ENCODE peak calls at places on chromosomes 3 and 15, in seven cellular contexts. One of them, this sample, is unnamed.

GRCh38 chr3:133927543-133928066 is 31.9 kb upstream of the RAB6B start:
- DNase-seq in SK-N-SH: peak
- DNase-seq in GM12878: no peak
- DNase-seq in H1: no peak
- DNase-seq in HCT116: no peak
- DNase-seq in K562: peak
- DNase-seq in HepG2: no peak
- DNase-seq in this sample: peak

GRCh38 chr15:72288291-72288690 is 15.9 kb upstream of the PARP6 start:
- DNase-seq in H1: no peak
- DNase-seq in SK-N-SH: no peak
- DNase-seq in GM12878: no peak
- DNase-seq in HepG2: no peak
- DNase-seq in HCT116: no peak
- DNase-seq in K562: no peak
- DNase-seq in this sample: no peak

GRCh38 chr3:174859756-174860155 is 622 bp downstream of the NAALADL2 start:
- DNase-seq in SK-N-SH: no peak
- DNase-seq in HCT116: no peak
- DNase-seq in HepG2: no peak
- DNase-seq in H1: no peak
- DNase-seq in K562: no peak
- DNase-seq in GM12878: no peak
- DNase-seq in this sample: peak

GRCh38 chr3:54003136-54003535 is 111.5 kb upstream of the SELENOK start:
- DNase-seq in GM12878: no peak
- DNase-seq in H1: no peak
- DNase-seq in K562: no peak
- DNase-seq in HepG2: no peak
- DNase-seq in HCT116: no peak
- DNase-seq in SK-N-SH: no peak
- DNase-seq in this sample: no peak

GRCh38 chr15:41782486-41783271 is 8.4 kb downstream of the MAPKBP1 start:
- DNase-seq in GM12878: no peak
- DNase-seq in SK-N-SH: no peak
- DNase-seq in HepG2: no peak
- DNase-seq in HCT116: no peak
- DNase-seq in K562: no peak
- DNase-seq in H1: no peak
- DNase-seq in this sample: no peak

GRCh38 chr3:185362850-185363661 is at the start of gene MAP3K13:
- DNase-seq in SK-N-SH: peak
- DNase-seq in HCT116: peak
- DNase-seq in H1: peak
- DNase-seq in GM12878: peak
- DNase-seq in HepG2: peak
- DNase-seq in K562: peak
- DNase-seq in this sample: peak

GRCh38 chr3:130514671-130515070 is 2.3 kb upstream of the COL6A6 start:
- DNase-seq in SK-N-SH: no peak
- DNase-seq in K562: no peak
- DNase-seq in H1: no peak
- DNase-seq in HepG2: no peak
- DNase-seq in HCT116: no peak
- DNase-seq in GM12878: no peak
- DNase-seq in this sample: no peak

GRCh38 chr15:100159436-100159835 is 182.3 kb downstream of the ADAMTS17 start:
- DNase-seq in HCT116: no peak
- DNase-seq in SK-N-SH: no peak
- DNase-seq in HepG2: no peak
- DNase-seq in GM12878: no peak
- DNase-seq in K562: no peak
- DNase-seq in H1: no peak
- DNase-seq in this sample: no peak

GRCh38 chr3:159488657-159489056 is 500.0 kb upstream of the IL12A start:
- DNase-seq in H1: no peak
- DNase-seq in SK-N-SH: peak
- DNase-seq in HCT116: no peak
- DNase-seq in GM12878: no peak
- DNase-seq in HepG2: no peak
- DNase-seq in K562: no peak
- DNase-seq in this sample: no peak

GRCh38 chr15:85932391-85932790 is 137.7 kb upstream of the KLHL25 start:
- DNase-seq in HCT116: no peak
- DNase-seq in HepG2: no peak
- DNase-seq in SK-N-SH: no peak
- DNase-seq in H1: no peak
- DNase-seq in K562: no peak
- DNase-seq in GM12878: no peak
- DNase-seq in this sample: no peak

GRCh38 chr3:135997554-135998320 is 32.2 kb downstream of the PPP2R3A start:
- DNase-seq in H1: no peak
- DNase-seq in HepG2: no peak
- DNase-seq in SK-N-SH: no peak
- DNase-seq in K562: no peak
- DNase-seq in HCT116: no peak
- DNase-seq in GM12878: no peak
- DNase-seq in this sample: no peak

GRCh38 chr15:47035756-47036155 is 681.5 kb upstream of the SEMA6D start:
- DNase-seq in GM12878: no peak
- DNase-seq in HepG2: no peak
- DNase-seq in HCT116: no peak
- DNase-seq in H1: no peak
- DNase-seq in K562: no peak
- DNase-seq in SK-N-SH: no peak
- DNase-seq in this sample: no peak

GRCh38 chr3:105328338-105328730 is 38.4 kb upstream of the ALCAM start:
- DNase-seq in HepG2: no peak
- DNase-seq in GM12878: no peak
- DNase-seq in K562: no peak
- DNase-seq in HCT116: no peak
- DNase-seq in SK-N-SH: no peak
- DNase-seq in H1: no peak
- DNase-seq in this sample: no peak

GRCh38 chr3:72078661-72079368 is 293.9 kb upstream of the PROK2 start:
- DNase-seq in GM12878: peak
- DNase-seq in H1: no peak
- DNase-seq in SK-N-SH: no peak
- DNase-seq in HepG2: no peak
- DNase-seq in K562: no peak
- DNase-seq in HCT116: no peak
- DNase-seq in this sample: no peak

GRCh38 chr3:127406309-127407025 is 118.6 kb upstream of the PRR20G start:
- DNase-seq in HCT116: peak
- DNase-seq in GM12878: no peak
- DNase-seq in HepG2: peak
- DNase-seq in H1: no peak
- DNase-seq in K562: peak
- DNase-seq in SK-N-SH: peak
- DNase-seq in this sample: peak

GRCh38 chr3:53708001-53708621 is 138.1 kb downstream of the CHDH start:
- DNase-seq in H1: no peak
- DNase-seq in SK-N-SH: no peak
- DNase-seq in HepG2: no peak
- DNase-seq in GM12878: no peak
- DNase-seq in HCT116: no peak
- DNase-seq in K562: no peak
- DNase-seq in this sample: no peak

GRCh38 chr3:166444756-166445155 is 607.5 kb upstream of the BCHE start:
- DNase-seq in HCT116: no peak
- DNase-seq in H1: no peak
- DNase-seq in SK-N-SH: no peak
- DNase-seq in GM12878: no peak
- DNase-seq in K562: no peak
- DNase-seq in HepG2: no peak
- DNase-seq in this sample: no peak

DNA sequence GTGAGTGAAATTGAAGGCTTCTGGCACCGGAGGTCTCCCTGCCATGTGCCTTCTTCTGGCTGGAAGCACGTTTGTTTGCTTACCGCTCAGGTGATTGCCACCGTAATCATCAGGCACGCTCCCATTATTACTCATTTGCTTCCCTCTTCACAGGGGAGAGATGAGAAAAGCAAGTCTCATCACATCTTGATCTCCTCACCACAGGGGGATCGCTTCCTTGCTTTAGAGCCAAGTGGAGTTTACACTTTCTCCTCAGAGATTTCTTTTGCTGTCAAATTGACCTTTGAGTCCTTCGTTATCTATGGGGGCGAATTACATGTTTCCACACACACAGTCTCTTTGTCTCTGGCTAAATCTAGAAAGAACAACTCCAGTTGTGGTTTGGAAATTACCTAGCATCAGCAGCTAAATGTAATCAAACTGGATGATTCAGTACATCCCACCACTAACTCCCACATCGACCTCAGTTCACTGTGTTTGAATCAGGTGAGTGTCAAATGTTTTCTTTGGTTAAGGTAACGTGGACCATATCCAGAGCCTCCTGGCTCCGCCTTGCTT is 421.9 kb upstream of the GOLIM4 start:
- DNase-seq in HCT116: no peak
- DNase-seq in HepG2: peak
- DNase-seq in K562: no peak
- DNase-seq in SK-N-SH: no peak
- DNase-seq in GM12878: peak
- DNase-seq in H1: no peak
- DNase-seq in this sample: no peak
- TF ChIP-seq JUND in HCT116: no peak
- TF ChIP-seq JUND in HepG2: no peak
- TF ChIP-seq JUND in K562: no peak
- TF ChIP-seq JUND in SK-N-SH: no peak
- TF ChIP-seq JUND in GM12878: no peak
- TF ChIP-seq JUND in H1: no peak
- TF ChIP-seq JUND in this sample: no peak

GRCh38 chr3:186365202-186365974 is 3.4 kb upstream of the DGKG start:
- DNase-seq in HepG2: no peak
- DNase-seq in GM12878: no peak
- DNase-seq in K562: no peak
- DNase-seq in SK-N-SH: no peak
- DNase-seq in HCT116: no peak
- DNase-seq in H1: no peak
- DNase-seq in this sample: no peak
- TF ChIP-seq JUND in HepG2: no peak
- TF ChIP-seq JUND in GM12878: no peak
- TF ChIP-seq JUND in K562: no peak
- TF ChIP-seq JUND in SK-N-SH: no peak
- TF ChIP-seq JUND in HCT116: no peak
- TF ChIP-seq JUND in H1: no peak
- TF ChIP-seq JUND in this sample: no peak

GRCh38 chr3:140022061-140022781 is 87.2 kb downstream of the CLSTN2 start:
- DNase-seq in SK-N-SH: peak
- DNase-seq in HCT116: no peak
- DNase-seq in HepG2: no peak
- DNase-seq in K562: no peak
- DNase-seq in GM12878: no peak
- DNase-seq in H1: no peak
- DNase-seq in this sample: no peak
- TF ChIP-seq JUND in SK-N-SH: no peak
- TF ChIP-seq JUND in HCT116: no peak
- TF ChIP-seq JUND in HepG2: no peak
- TF ChIP-seq JUND in K562: no peak
- TF ChIP-seq JUND in GM12878: no peak
- TF ChIP-seq JUND in H1: no peak
- TF ChIP-seq JUND in this sample: no peak

GRCh38 chr3:67109651-67110204 is 111.6 kb downstream of the KBTBD8 start:
- DNase-seq in HepG2: peak
- DNase-seq in HCT116: peak
- DNase-seq in SK-N-SH: peak
- DNase-seq in GM12878: no peak
- DNase-seq in K562: peak
- DNase-seq in H1: no peak
- DNase-seq in this sample: peak
- TF ChIP-seq JUND in HepG2: no peak
- TF ChIP-seq JUND in HCT116: no peak
- TF ChIP-seq JUND in SK-N-SH: no peak
- TF ChIP-seq JUND in GM12878: no peak
- TF ChIP-seq JUND in K562: no peak
- TF ChIP-seq JUND in H1: no peak
- TF ChIP-seq JUND in this sample: no peak

GRCh38 chr3:41307065-41307464 is 107.8 kb downstream of the CTNNB1 start:
- DNase-seq in HCT116: no peak
- DNase-seq in SK-N-SH: peak
- DNase-seq in HepG2: no peak
- DNase-seq in K562: no peak
- DNase-seq in H1: no peak
- DNase-seq in GM12878: no peak
- DNase-seq in this sample: no peak

GRCh38 chr3:41302295-41302694 is 103.0 kb downstream of the CTNNB1 start:
- DNase-seq in HepG2: no peak
- DNase-seq in H1: no peak
- DNase-seq in HCT116: no peak
- DNase-seq in K562: no peak
- DNase-seq in SK-N-SH: peak
- DNase-seq in GM12878: no peak
- DNase-seq in this sample: no peak

GRCh38 chr3:41301548-41301947 is 102.2 kb downstream of the CTNNB1 start:
- DNase-seq in K562: no peak
- DNase-seq in H1: no peak
- DNase-seq in SK-N-SH: no peak
- DNase-seq in HCT116: no peak
- DNase-seq in HepG2: no peak
- DNase-seq in GM12878: no peak
- DNase-seq in this sample: no peak

GRCh38 chr3:41308119-41308518 is 108.8 kb downstream of the CTNNB1 start:
- DNase-seq in H1: no peak
- DNase-seq in HepG2: no peak
- DNase-seq in K562: no peak
- DNase-seq in HCT116: no peak
- DNase-seq in SK-N-SH: peak
- DNase-seq in GM12878: no peak
- DNase-seq in this sample: no peak

GRCh38 chr3:41304603-41305002 is 105.3 kb downstream of the CTNNB1 start:
- DNase-seq in SK-N-SH: peak
- DNase-seq in H1: no peak
- DNase-seq in K562: no peak
- DNase-seq in GM12878: no peak
- DNase-seq in HepG2: no peak
- DNase-seq in HCT116: no peak
- DNase-seq in this sample: no peak
- TF ChIP-seq JUND in SK-N-SH: no peak
- TF ChIP-seq JUND in H1: no peak
- TF ChIP-seq JUND in K562: no peak
- TF ChIP-seq JUND in GM12878: no peak
- TF ChIP-seq JUND in HepG2: no peak
- TF ChIP-seq JUND in HCT116: no peak
- TF ChIP-seq JUND in this sample: no peak

This sample was measured in T47D.